ENCODE peak calls at places on chromosomes 16 and 17, in eight cellular contexts. One of them, this sample, is unnamed.

GRCh38 chr16:3458278-3458851 is 14.9 kb downstream of the NAA60 start:
- DNase-seq in heart left ventricle: peak
- DNase-seq in osteocyte: no peak
- DNase-seq in SK-N-DZ: no peak
- DNase-seq in body of pancreas: peak
- DNase-seq in activated CD4-positive, alpha-beta T cell treated with anti-CD3 and anti-CD28 coated beads, Interleukin-2, amount 10 ng/mL, durations not matched to agents 7 days and 5 days: no peak
- DNase-seq in T-helper 1 cell: peak
- DNase-seq in HFFc6: peak
- DNase-seq in this sample: peak

GRCh38 chr17:72466606-72467005 is 345.8 kb downstream of the SOX9 start:
- DNase-seq in body of pancreas: no peak
- DNase-seq in heart left ventricle: no peak
- DNase-seq in SK-N-DZ: no peak
- DNase-seq in osteocyte: no peak
- DNase-seq in T-helper 1 cell: no peak
- DNase-seq in activated CD4-positive, alpha-beta T cell treated with anti-CD3 and anti-CD28 coated beads, Interleukin-2, amount 10 ng/mL, durations not matched to agents 7 days and 5 days: no peak
- DNase-seq in HFFc6: no peak
- DNase-seq in this sample: no peak

GRCh38 chr17:52754838-52755237 is 596.3 kb upstream of the CA10 start:
- DNase-seq in SK-N-DZ: no peak
- DNase-seq in osteocyte: no peak
- DNase-seq in heart left ventricle: no peak
- DNase-seq in HFFc6: no peak
- DNase-seq in activated CD4-positive, alpha-beta T cell treated with anti-CD3 and anti-CD28 coated beads, Interleukin-2, amount 10 ng/mL, durations not matched to agents 7 days and 5 days: no peak
- DNase-seq in T-helper 1 cell: no peak
- DNase-seq in body of pancreas: no peak
- DNase-seq in this sample: no peak

GRCh38 chr16:70582280-70582978 is 58.8 kb downstream of the SF3B3 start:
- DNase-seq in activated CD4-positive, alpha-beta T cell treated with anti-CD3 and anti-CD28 coated beads, Interleukin-2, amount 10 ng/mL, durations not matched to agents 7 days and 5 days: no peak
- DNase-seq in HFFc6: no peak
- DNase-seq in heart left ventricle: no peak
- DNase-seq in body of pancreas: no peak
- DNase-seq in T-helper 1 cell: no peak
- DNase-seq in SK-N-DZ: no peak
- DNase-seq in osteocyte: no peak
- DNase-seq in this sample: no peak

GRCh38 chr16:12255473-12255872 is 278.9 kb downstream of the SNX29 start:
- DNase-seq in T-helper 1 cell: no peak
- DNase-seq in body of pancreas: no peak
- DNase-seq in osteocyte: no peak
- DNase-seq in heart left ventricle: no peak
- DNase-seq in SK-N-DZ: no peak
- DNase-seq in HFFc6: no peak
- DNase-seq in activated CD4-positive, alpha-beta T cell treated with anti-CD3 and anti-CD28 coated beads, Interleukin-2, amount 10 ng/mL, durations not matched to agents 7 days and 5 days: no peak
- DNase-seq in this sample: no peak

GRCh38 chr17:44473367-44473766 is 29.8 kb downstream of the GPATCH8 start:
- DNase-seq in body of pancreas: no peak
- DNase-seq in HFFc6: peak
- DNase-seq in activated CD4-positive, alpha-beta T cell treated with anti-CD3 and anti-CD28 coated beads, Interleukin-2, amount 10 ng/mL, durations not matched to agents 7 days and 5 days: no peak
- DNase-seq in heart left ventricle: no peak
- DNase-seq in osteocyte: no peak
- DNase-seq in T-helper 1 cell: no peak
- DNase-seq in SK-N-DZ: peak
- DNase-seq in this sample: no peak

GRCh38 chr17:33459078-33459940 is 166.2 kb upstream of the ASIC2 start:
- DNase-seq in body of pancreas: no peak
- DNase-seq in T-helper 1 cell: no peak
- DNase-seq in SK-N-DZ: no peak
- DNase-seq in activated CD4-positive, alpha-beta T cell treated with anti-CD3 and anti-CD28 coated beads, Interleukin-2, amount 10 ng/mL, durations not matched to agents 7 days and 5 days: no peak
- DNase-seq in osteocyte: no peak
- DNase-seq in HFFc6: no peak
- DNase-seq in heart left ventricle: no peak
- DNase-seq in this sample: no peak

GRCh38 chr17:26818736-26819135 is 475.2 kb upstream of the WSB1 start:
- DNase-seq in body of pancreas: no peak
- DNase-seq in T-helper 1 cell: no peak
- DNase-seq in heart left ventricle: no peak
- DNase-seq in HFFc6: no peak
- DNase-seq in SK-N-DZ: peak
- DNase-seq in osteocyte: no peak
- DNase-seq in activated CD4-positive, alpha-beta T cell treated with anti-CD3 and anti-CD28 coated beads, Interleukin-2, amount 10 ng/mL, durations not matched to agents 7 days and 5 days: no peak
- DNase-seq in this sample: no peak

GRCh38 chr17:60745544-60745943 is 67.9 kb downstream of the BCAS3 start:
- DNase-seq in HFFc6: no peak
- DNase-seq in heart left ventricle: no peak
- DNase-seq in body of pancreas: no peak
- DNase-seq in T-helper 1 cell: no peak
- DNase-seq in activated CD4-positive, alpha-beta T cell treated with anti-CD3 and anti-CD28 coated beads, Interleukin-2, amount 10 ng/mL, durations not matched to agents 7 days and 5 days: no peak
- DNase-seq in osteocyte: no peak
- DNase-seq in SK-N-DZ: no peak
- DNase-seq in this sample: no peak

GRCh38 chr17:80965606-80966005 is 26.0 kb upstream of the CHMP6 start:
- DNase-seq in heart left ventricle: no peak
- DNase-seq in osteocyte: no peak
- DNase-seq in HFFc6: no peak
- DNase-seq in T-helper 1 cell: no peak
- DNase-seq in activated CD4-positive, alpha-beta T cell treated with anti-CD3 and anti-CD28 coated beads, Interleukin-2, amount 10 ng/mL, durations not matched to agents 7 days and 5 days: no peak
- DNase-seq in body of pancreas: no peak
- DNase-seq in SK-N-DZ: no peak
- DNase-seq in this sample: no peak

GRCh38 chr17:80885922-80886582 is 105.6 kb upstream of the CHMP6 start:
- DNase-seq in T-helper 1 cell: no peak
- DNase-seq in SK-N-DZ: no peak
- DNase-seq in HFFc6: no peak
- DNase-seq in body of pancreas: no peak
- DNase-seq in heart left ventricle: no peak
- DNase-seq in osteocyte: no peak
- DNase-seq in activated CD4-positive, alpha-beta T cell treated with anti-CD3 and anti-CD28 coated beads, Interleukin-2, amount 10 ng/mL, durations not matched to agents 7 days and 5 days: no peak
- DNase-seq in this sample: no peak

GRCh38 chr16:21097151-21097550 is 53.5 kb downstream of the DNAH3 start:
- DNase-seq in T-helper 1 cell: no peak
- DNase-seq in HFFc6: peak
- DNase-seq in osteocyte: no peak
- DNase-seq in heart left ventricle: no peak
- DNase-seq in body of pancreas: no peak
- DNase-seq in SK-N-DZ: no peak
- DNase-seq in activated CD4-positive, alpha-beta T cell treated with anti-CD3 and anti-CD28 coated beads, Interleukin-2, amount 10 ng/mL, durations not matched to agents 7 days and 5 days: no peak
- DNase-seq in this sample: peak